ENCODE peak calls at places on chromosome 2, in seven cellular contexts. F, O, Z, R, B, T and D are unnamed samples.

GRCh38 chr2:234571620-234572407 is 74.9 kb upstream of the ARL4C start:
- DNase-seq in R (no peak), T (no peak), B (peak), O (no peak), F (no peak), Z (peak), D (no peak)

GRCh38 chr2:38685116-38685735 is 19.3 kb downstream of the GALM start:
- DNase-seq in T (no peak), B (peak), F (no peak), Z (peak), O (no peak), R (no peak), D (peak)

GRCh38 chr2:28779020-28779419 is 27.4 kb downstream of the PPP1CB start:
- DNase-seq in Z (no peak), O (no peak), B (no peak), T (no peak), F (no peak), R (no peak), D (no peak)

GRCh38 chr2:222938327-222938726 is 77.5 kb downstream of the ACSL3 start:
- DNase-seq in F (no peak), B (no peak), Z (no peak), R (no peak), O (no peak), T (no peak), D (no peak)

GRCh38 chr2:67733517-67733916 is 329.3 kb downstream of the C1D start:
- DNase-seq in T (no peak), Z (peak), B (peak), O (peak), F (no peak), R (no peak), D (no peak)

GRCh38 chr2:162524192-162524591 is 180.3 kb downstream of the GCA start:
- DNase-seq in R (no peak), O (peak), B (peak), T (no peak), F (no peak), Z (no peak), D (no peak)

GRCh38 chr2:148670773-148671172 is 26.2 kb downstream of the EPC2 start:
- DNase-seq in T (no peak), R (no peak), Z (peak), O (no peak), B (peak), F (no peak), D (no peak)

GRCh38 chr2:224691563-224691962 is 24.6 kb downstream of the CCDC195 start:
- DNase-seq in B (no peak), O (no peak), F (no peak), R (no peak), Z (no peak), T (no peak), D (no peak)

GRCh38 chr2:176567361-176567760 is 298.1 kb downstream of the MTX2 start:
- DNase-seq in O (no peak), F (no peak), R (peak), T (no peak), B (no peak), Z (no peak), D (no peak)

GRCh38 chr2:149808556-149808955 is 221.0 kb upstream of the MMADHC start:
- DNase-seq in F (no peak), T (no peak), Z (peak), O (no peak), R (peak), B (no peak), D (no peak)

GRCh38 chr2:69985684-69986083 is 24.3 kb upstream of the ASPRV1 start:
- DNase-seq in T (no peak), O (no peak), F (no peak), Z (peak), B (no peak), R (peak), D (no peak)

GRCh38 chr2:88220733-88221132 is 50.6 kb downstream of the THNSL2 start:
- DNase-seq in Z (no peak), F (no peak), T (no peak), O (no peak), B (no peak), R (no peak), D (no peak)

GRCh38 chr2:740446-741293 is 63.5 kb upstream of the TMEM18 start:
- DNase-seq in Z (peak), R (peak), F (peak), T (peak), O (peak), B (peak), D (peak)

GRCh38 chr2:171762879-171763573 is 75.8 kb downstream of the DYNC1I2 start:
- DNase-seq in O (no peak), R (peak), T (peak), F (no peak), Z (peak), B (peak), D (no peak)

GRCh38 chr2:173571021-173571821 is 216.5 kb downstream of the CDCA7 start:
- DNase-seq in F (peak), B (peak), T (peak), R (peak), Z (peak), O (peak), D (no peak)

GRCh38 chr2:120673205-120673550 is 62.5 kb upstream of the GLI2 start:
- DNase-seq in B (no peak), R (no peak), F (no peak), T (no peak), Z (no peak), O (no peak), D (no peak)

GRCh38 chr2:192162392-192163042 is 32.2 kb downstream of the TMEFF2 start:
- DNase-seq in Z (peak), T (peak), R (peak), B (peak), F (peak), O (peak), D (peak)

GRCh38 chr2:3868426-3868825 is 165.1 kb downstream of the DCDC2C start:
- DNase-seq in F (no peak), T (no peak), Z (no peak), R (no peak), B (no peak), O (no peak), D (no peak)

GRCh38 chr2:116980354-116980753 is 834.1 kb upstream of the DDX18 start:
- DNase-seq in Z (no peak), B (no peak), T (no peak), O (peak), R (no peak), F (no peak), D (no peak)

GRCh38 chr2:179235463-179236108 is 29.0 kb downstream of the SESTD1 start:
- DNase-seq in R (peak), F (no peak), O (no peak), Z (peak), T (no peak), B (peak), D (peak)

GRCh38 chr2:199460808-199461454 is 3.2 kb upstream of the SATB2 start:
- DNase-seq in T (no peak), Z (peak), B (no peak), R (no peak), O (no peak), F (no peak), D (no peak)

GRCh38 chr2:193250389-193250788 is 1055.7 kb upstream of the TMEFF2 start:
- DNase-seq in Z (no peak), F (no peak), T (no peak), O (no peak), R (no peak), B (no peak), D (no peak)

GRCh38 chr2:174971868-174972781 is 33.1 kb downstream of the CHN1 start:
- DNase-seq in F (peak), R (peak), Z (peak), O (no peak), T (peak), B (peak), D (peak)

GRCh38 chr2:187553908-187554703 is at the start of gene TFPI:
- DNase-seq in Z (peak), F (peak), R (peak), O (peak), T (peak), B (peak), D (no peak)

GRCh38 chr2:33069894-33070651 is 123.3 kb downstream of the LTBP1 start:
- DNase-seq in F (no peak), O (no peak), B (peak), R (peak), Z (peak), T (peak), D (peak)

GRCh38 chr2:222352981-222353380 is 54.2 kb upstream of the PAX3 start:
- DNase-seq in F (no peak), R (no peak), O (no peak), Z (no peak), T (no peak), B (no peak), D (no peak)

GRCh38 chr2:8303322-8303832 is 378.5 kb upstream of the ID2 start:
- DNase-seq in T (peak), Z (no peak), F (peak), O (no peak), B (no peak), R (no peak), D (no peak)

GRCh38 chr2:109475531-109476210 is 138.1 kb downstream of the SEPTIN10 start:
- DNase-seq in O (no peak), R (peak), T (peak), B (peak), Z (peak), F (no peak), D (no peak)

GRCh38 chr2:31379747-31380146 is 34.8 kb downstream of the XDH start:
- DNase-seq in O (no peak), F (no peak), B (no peak), Z (no peak), T (no peak), R (no peak), D (no peak)

GRCh38 chr2:170214309-170214902 is 36.5 kb downstream of the MYO3B start:
- DNase-seq in B (no peak), F (no peak), R (no peak), Z (no peak), T (no peak), O (peak), D (no peak)

GRCh38 chr2:141595531-141595930 is 535.3 kb downstream of the LRP1B start:
- DNase-seq in F (no peak), B (no peak), R (no peak), O (no peak), Z (no peak), T (no peak), D (no peak)

GRCh38 chr2:141601511-141602152 is 529.2 kb downstream of the LRP1B start:
- DNase-seq in O (no peak), R (no peak), Z (no peak), B (no peak), F (no peak), T (no peak), D (no peak)

GRCh38 chr2:141605163-141605562 is 525.7 kb downstream of the LRP1B start:
- DNase-seq in B (no peak), O (no peak), R (no peak), F (no peak), Z (no peak), T (no peak), D (no peak)

GRCh38 chr2:141598982-141599381 is 531.8 kb downstream of the LRP1B start:
- DNase-seq in Z (no peak), R (no peak), T (no peak), O (no peak), F (no peak), B (no peak), D (no peak)

DNA sequence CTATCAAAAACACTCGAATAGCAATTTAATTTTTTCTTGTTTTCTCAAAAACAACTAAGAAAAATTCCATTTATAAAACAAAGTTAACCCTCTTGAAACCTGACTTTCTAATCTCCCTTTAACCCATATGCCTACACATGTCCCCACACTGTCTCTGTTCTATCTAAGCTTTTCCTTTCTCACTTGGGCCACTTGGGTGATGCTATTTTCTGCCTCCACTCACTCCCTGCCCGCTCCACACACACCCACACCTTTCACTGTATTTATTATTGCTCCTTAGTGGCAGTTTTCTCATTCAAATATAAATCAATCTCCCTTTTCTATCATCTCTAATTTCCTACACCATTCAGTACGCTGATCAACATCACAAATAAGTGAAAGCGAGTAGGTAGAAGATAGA is 531.1 kb downstream of the LRP1B start:
- DNase-seq in F (no peak), R (no peak), B (no peak), T (no peak), O (no peak), Z (no peak), D (no peak)
- H3K4me3 ChIP-seq in F (no peak), R (no peak), B (no peak), T (no peak), O (no peak), Z (no peak), D (no peak)

GRCh38 chr2:18266188-18266587 is 294.3 kb downstream of the RDH14 start:
- DNase-seq in T (no peak), Z (no peak), O (peak), F (no peak), B (no peak), R (no peak), D (no peak)
- TF ChIP-seq CTCF in T (peak), Z (peak), O (peak), F (no peak), B (no peak), R (peak), D (peak)

GRCh38 chr2:98561902-98562695 is 46.2 kb downstream of the COA5 start:
- DNase-seq in B (no peak), Z (peak), T (no peak), F (no peak), R (no peak), O (no peak), D (no peak)

GRCh38 chr2:98563394-98563793 is 44.9 kb downstream of the COA5 start:
- DNase-seq in O (no peak), B (no peak), T (no peak), F (no peak), Z (no peak), R (no peak), D (no peak)

GRCh38 chr2:98565286-98565860 is 42.9 kb downstream of the COA5 start:
- DNase-seq in O (no peak), B (no peak), Z (no peak), F (no peak), T (no peak), R (no peak), D (no peak)

GRCh38 chr2:98565941-98566340 is 42.4 kb downstream of the COA5 start:
- DNase-seq in O (no peak), T (no peak), Z (no peak), R (no peak), F (no peak), B (no peak), D (no peak)

DNA sequence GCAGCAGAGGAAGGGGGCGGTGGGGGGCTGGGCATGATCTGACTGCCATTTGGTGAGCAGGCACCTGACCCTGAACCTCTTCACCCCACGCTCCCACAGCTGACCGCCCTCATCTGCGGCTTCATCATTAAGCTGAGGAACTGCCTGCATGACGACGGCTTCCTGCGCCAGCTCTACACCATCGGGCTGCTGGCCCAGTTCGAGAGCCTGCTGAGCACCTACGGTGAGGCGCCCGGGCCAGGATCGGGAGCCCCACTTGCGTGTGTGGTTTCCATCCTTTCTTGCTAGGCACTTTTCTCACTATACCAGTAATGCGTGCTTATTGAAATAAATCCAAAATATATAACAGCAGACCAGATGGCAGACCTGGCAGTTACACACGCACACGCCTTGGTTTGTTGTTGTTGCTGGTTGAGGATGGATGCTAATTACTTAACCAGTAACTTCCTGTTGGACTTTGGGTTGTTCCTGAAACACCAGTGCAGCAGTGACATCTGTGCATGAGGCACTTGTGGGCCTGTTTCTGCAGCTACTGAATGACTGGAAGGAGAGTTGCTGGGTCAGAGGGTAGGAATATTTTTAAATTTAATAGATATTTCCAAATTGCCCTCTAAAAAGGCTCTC is 43.7 kb downstream of the COA5 start:
- DNase-seq in Z (no peak), B (no peak), T (no peak), F (peak), R (no peak), O (no peak), D (no peak)
- H3K4me3 ChIP-seq in Z (no peak), B (no peak), T (no peak), F (no peak), R (no peak), O (no peak), D (no peak)

GRCh38 chr2:16208921-16209320 is 268.6 kb downstream of the MYCN start:
- DNase-seq in B (no peak), R (no peak), O (no peak), F (no peak), T (no peak), Z (no peak), D (no peak)
- TF ChIP-seq CTCF in B (no peak), R (no peak), O (no peak), F (no peak), T (no peak), Z (no peak), D (no peak)

GRCh38 chr2:233418761-233419625 is 64.7 kb downstream of the DGKD start:
- DNase-seq in F (no peak), Z (peak), R (no peak), B (peak), T (no peak), O (no peak), D (no peak)

GRCh38 chr2:233416706-233417105 is 62.4 kb downstream of the DGKD start:
- DNase-seq in O (peak), Z (no peak), F (no peak), B (no peak), R (no peak), T (no peak), D (no peak)

GRCh38 chr2:233419626-233420431 is 65.5 kb downstream of the DGKD start:
- DNase-seq in F (no peak), B (no peak), Z (no peak), T (no peak), R (no peak), O (peak), D (no peak)

GRCh38 chr2:233417282-233417681 is 63.0 kb downstream of the DGKD start:
- DNase-seq in Z (no peak), B (no peak), T (no peak), R (no peak), F (no peak), O (no peak), D (no peak)

GRCh38 chr2:233418052-233418760 is 63.9 kb downstream of the DGKD start:
- DNase-seq in Z (no peak), R (no peak), T (no peak), B (no peak), F (no peak), O (no peak), D (no peak)
- H3K4me3 ChIP-seq in Z (no peak), R (no peak), T (no peak), B (no peak), F (no peak), O (no peak), D (no peak)

DNA sequence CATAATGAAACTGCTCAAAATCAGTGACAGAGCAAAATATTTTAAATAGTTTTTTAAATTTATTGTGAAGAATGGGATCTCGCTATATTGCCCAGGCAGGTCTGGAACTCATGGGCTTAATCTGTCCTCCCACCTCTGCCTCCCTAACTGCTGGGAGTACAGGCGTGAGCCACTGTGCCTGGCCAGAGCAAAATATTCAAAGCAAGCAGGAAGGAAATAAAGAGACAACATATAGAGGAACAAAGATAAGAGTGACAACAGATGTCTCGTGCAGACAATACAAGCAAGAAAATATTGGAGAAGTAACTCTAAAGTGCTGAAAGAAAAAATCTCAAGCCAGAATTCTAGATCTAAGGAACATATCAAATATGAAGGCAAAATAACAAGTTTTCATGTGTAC is 5.0 kb upstream of the SCLY start:
- DNase-seq in Z (no peak), F (no peak), B (no peak), T (no peak), R (no peak), O (no peak), D (no peak)
- TF ChIP-seq CTCF in Z (no peak), F (no peak), B (no peak), T (no peak), R (no peak), O (no peak), D (no peak)

GRCh38 chr2:239318091-239318725 is 82.6 kb downstream of the HDAC4 start:
- DNase-seq in R (no peak), F (peak), O (no peak), B (no peak), Z (no peak), T (no peak), D (no peak)

GRCh38 chr2:239319261-239319661 is 81.6 kb downstream of the HDAC4 start:
- DNase-seq in R (peak), T (no peak), B (peak), O (no peak), F (peak), Z (peak), D (no peak)

GRCh38 chr2:239318790-239319189 is 82.0 kb downstream of the HDAC4 start:
- DNase-seq in F (peak), B (no peak), T (no peak), O (no peak), Z (peak), R (peak), D (no peak)

GRCh38 chr2:239315308-239315707 is 85.5 kb downstream of the HDAC4 start:
- DNase-seq in F (no peak), B (no peak), R (no peak), T (no peak), O (no peak), Z (no peak), D (no peak)

GRCh38 chr2:239316562-239317465 is 84.0 kb downstream of the HDAC4 start:
- DNase-seq in B (peak), O (no peak), F (peak), Z (peak), T (no peak), R (peak), D (no peak)
- H3K4me3 ChIP-seq in B (no peak), O (no peak), F (no peak), Z (no peak), T (no peak), R (peak), D (no peak)